ENCODE peak calls at places on chromosome 9, in seven cellular contexts. V, A, Z, M, Q, P and J are unnamed samples.

GRCh38 chr9:13033959-13034695 is 245.4 kb downstream of the MPDZ start:
- DNase-seq in V (no peak), A (no peak), Z (peak), M (peak), Q (peak), P (peak), J (peak)

GRCh38 chr9:133375116-133375723 is 640 bp downstream of the SURF4 start:
- DNase-seq in V (no peak), A (no peak), Z (no peak), M (peak), Q (no peak), P (peak), J (no peak)

GRCh38 chr9:3525088-3525835 is 539 bp downstream of the RFX3 start:
- DNase-seq in V (no peak), A (no peak), Z (no peak), M (no peak), Q (no peak), P (no peak), J (no peak)

GRCh38 chr9:86282979-86283535 is 719 bp upstream of the ISCA1 start:
- DNase-seq in V (no peak), A (no peak), Z (peak), M (no peak), Q (peak), P (peak), J (no peak)

GRCh38 chr9:116174347-116174746 is 20.8 kb downstream of the PAPPA start:
- DNase-seq in V (no peak), A (no peak), Z (no peak), M (no peak), Q (no peak), P (no peak), J (no peak)

GRCh38 chr9:19154135-19154612 is 26.9 kb upstream of the PLIN2 start:
- DNase-seq in V (no peak), A (no peak), Z (no peak), M (peak), Q (peak), P (peak), J (no peak)

GRCh38 chr9:131423171-131423581 is 29.3 kb downstream of the PRRC2B start:
- DNase-seq in V (no peak), A (no peak), Z (peak), M (peak), Q (peak), P (peak), J (peak)

GRCh38 chr9:126027566-126027965 is 280.4 kb downstream of the PBX3 start:
- DNase-seq in V (no peak), A (no peak), Z (no peak), M (no peak), Q (no peak), P (no peak), J (no peak)

GRCh38 chr9:113219972-113220371 is 1.1 kb downstream of the FKBP15 start:
- DNase-seq in V (no peak), A (no peak), Z (no peak), M (no peak), Q (peak), P (peak), J (no peak)

GRCh38 chr9:92440751-92441046 is 16.4 kb upstream of the OMD start:
- DNase-seq in V (no peak), A (no peak), Z (no peak), M (no peak), Q (no peak), P (no peak), J (no peak)

GRCh38 chr9:124520206-124520596 is 13.0 kb upstream of the NR5A1 start:
- DNase-seq in V (no peak), A (no peak), Z (peak), M (no peak), Q (no peak), P (no peak), J (no peak)

GRCh38 chr9:33814816-33815215 is 2.1 kb upstream of the UBE2R2 start:
- DNase-seq in V (no peak), A (no peak), Z (no peak), M (no peak), Q (no peak), P (no peak), J (no peak)

GRCh38 chr9:123438821-123439220 is 82.8 kb downstream of the CRB2 start:
- DNase-seq in V (no peak), A (no peak), Z (no peak), M (peak), Q (no peak), P (no peak), J (no peak)

GRCh38 chr9:135512904-135513303 is 8.3 kb upstream of the LCN1 start:
- DNase-seq in V (no peak), A (no peak), Z (no peak), M (no peak), Q (no peak), P (no peak), J (no peak)